ENCODE peak calls at places on chromosomes 6 and 20, in six cellular contexts. One of them, this sample, is unnamed.

GRCh38 chr6:37435816-37436215 is 2.8 kb downstream of the CMTR1 start:
- DNase-seq in GM23338: no peak
- DNase-seq in nephron progenitor cell: no peak
- DNase-seq in RWPE1: no peak
- DNase-seq in MCF 10A: no peak
- DNase-seq in fibroblast of the aortic adventitia: no peak
- DNase-seq in this sample: no peak

GRCh38 chr6:124947821-124948451 is 14.3 kb upstream of the RNF217 start:
- DNase-seq in GM23338: no peak
- DNase-seq in nephron progenitor cell: no peak
- DNase-seq in RWPE1: no peak
- DNase-seq in MCF 10A: no peak
- DNase-seq in fibroblast of the aortic adventitia: peak
- DNase-seq in this sample: no peak

GRCh38 chr6:76817429-76817828 is 645.9 kb downstream of the HTR1B start:
- DNase-seq in GM23338: no peak
- DNase-seq in nephron progenitor cell: no peak
- DNase-seq in RWPE1: no peak
- DNase-seq in MCF 10A: no peak
- DNase-seq in fibroblast of the aortic adventitia: no peak
- DNase-seq in this sample: no peak

GRCh38 chr6:41073968-41074691 is 1.4 kb downstream of the NFYA start:
- DNase-seq in GM23338: peak
- DNase-seq in nephron progenitor cell: no peak
- DNase-seq in RWPE1: peak
- DNase-seq in MCF 10A: peak
- DNase-seq in fibroblast of the aortic adventitia: peak
- DNase-seq in this sample: no peak

GRCh38 chr20:325889-326644 is 715 bp downstream of the SOX12 start:
- DNase-seq in GM23338: peak
- DNase-seq in nephron progenitor cell: peak
- DNase-seq in RWPE1: no peak
- DNase-seq in MCF 10A: peak
- DNase-seq in fibroblast of the aortic adventitia: peak
- DNase-seq in this sample: peak

GRCh38 chr6:69732640-69733039 is 64.2 kb downstream of the LMBRD1 start:
- DNase-seq in GM23338: no peak
- DNase-seq in nephron progenitor cell: no peak
- DNase-seq in RWPE1: peak
- DNase-seq in MCF 10A: peak
- DNase-seq in fibroblast of the aortic adventitia: peak
- DNase-seq in this sample: no peak

GRCh38 chr6:43188426-43188825 is 6.4 kb downstream of the CUL9 start:
- DNase-seq in GM23338: no peak
- DNase-seq in nephron progenitor cell: no peak
- DNase-seq in RWPE1: no peak
- DNase-seq in MCF 10A: no peak
- DNase-seq in fibroblast of the aortic adventitia: no peak
- DNase-seq in this sample: no peak

GRCh38 chr6:32203435-32204267 is 11.2 kb upstream of the GPSM3 start:
- DNase-seq in GM23338: no peak
- DNase-seq in nephron progenitor cell: no peak
- DNase-seq in RWPE1: no peak
- DNase-seq in MCF 10A: no peak
- DNase-seq in fibroblast of the aortic adventitia: no peak
- DNase-seq in this sample: no peak

GRCh38 chr20:10654630-10655029 is 19.2 kb downstream of the JAG1 start:
- DNase-seq in GM23338: peak
- DNase-seq in nephron progenitor cell: peak
- DNase-seq in RWPE1: no peak
- DNase-seq in MCF 10A: peak
- DNase-seq in fibroblast of the aortic adventitia: no peak
- DNase-seq in this sample: peak

GRCh38 chr20:8079976-8080375 is 52.1 kb upstream of the PLCB1 start:
- DNase-seq in GM23338: no peak
- DNase-seq in nephron progenitor cell: no peak
- DNase-seq in RWPE1: no peak
- DNase-seq in MCF 10A: no peak
- DNase-seq in fibroblast of the aortic adventitia: no peak
- DNase-seq in this sample: no peak

GRCh38 chr6:42177514-42178364 is 4.6 kb downstream of the GUCA1A start:
- DNase-seq in GM23338: peak
- DNase-seq in nephron progenitor cell: peak
- DNase-seq in RWPE1: no peak
- DNase-seq in MCF 10A: no peak
- DNase-seq in fibroblast of the aortic adventitia: no peak
- DNase-seq in this sample: no peak

GRCh38 chr20:53597085-53597482 is 3.4 kb upstream of the ZNF217 start:
- DNase-seq in GM23338: no peak
- DNase-seq in nephron progenitor cell: no peak
- DNase-seq in RWPE1: no peak
- DNase-seq in MCF 10A: peak
- DNase-seq in fibroblast of the aortic adventitia: peak
- DNase-seq in this sample: no peak

GRCh38 chr6:139588076-139588639 is 213.7 kb upstream of the CITED2 start:
- DNase-seq in GM23338: no peak
- DNase-seq in nephron progenitor cell: no peak
- DNase-seq in RWPE1: no peak
- DNase-seq in MCF 10A: no peak
- DNase-seq in fibroblast of the aortic adventitia: peak
- DNase-seq in this sample: peak

GRCh38 chr20:45470262-45470931 is 844 bp downstream of the WFDC2 start:
- DNase-seq in GM23338: peak
- DNase-seq in nephron progenitor cell: peak
- DNase-seq in RWPE1: no peak
- DNase-seq in MCF 10A: no peak
- DNase-seq in fibroblast of the aortic adventitia: peak
- DNase-seq in this sample: peak

GRCh38 chr6:37807656-37808055 is 11.9 kb upstream of the ZFAND3 start:
- DNase-seq in GM23338: peak
- DNase-seq in nephron progenitor cell: peak
- DNase-seq in RWPE1: no peak
- DNase-seq in MCF 10A: no peak
- DNase-seq in fibroblast of the aortic adventitia: no peak
- DNase-seq in this sample: no peak

GRCh38 chr6:37072526-37072925 is 67.1 kb downstream of the FGD2 start:
- DNase-seq in GM23338: peak
- DNase-seq in nephron progenitor cell: no peak
- DNase-seq in RWPE1: no peak
- DNase-seq in MCF 10A: no peak
- DNase-seq in fibroblast of the aortic adventitia: no peak
- DNase-seq in this sample: no peak

GRCh38 chr6:62013719-62014118 is 272.3 kb downstream of the KHDRBS2 start:
- DNase-seq in GM23338: no peak
- DNase-seq in nephron progenitor cell: no peak
- DNase-seq in RWPE1: no peak
- DNase-seq in MCF 10A: no peak
- DNase-seq in fibroblast of the aortic adventitia: no peak
- DNase-seq in this sample: no peak

GRCh38 chr20:7792131-7792869 is 148.0 kb downstream of the HAO1 start:
- DNase-seq in GM23338: no peak
- DNase-seq in nephron progenitor cell: no peak
- DNase-seq in RWPE1: peak
- DNase-seq in MCF 10A: peak
- DNase-seq in fibroblast of the aortic adventitia: peak
- DNase-seq in this sample: no peak

GRCh38 chr20:10547276-10548114 is 112.4 kb downstream of the SLX4IP start:
- DNase-seq in GM23338: no peak
- DNase-seq in nephron progenitor cell: no peak
- DNase-seq in RWPE1: no peak
- DNase-seq in MCF 10A: no peak
- DNase-seq in fibroblast of the aortic adventitia: no peak
- DNase-seq in this sample: no peak

GRCh38 chr6:168985705-168986104 is 267.9 kb downstream of the THBS2 start:
- DNase-seq in GM23338: no peak
- DNase-seq in nephron progenitor cell: no peak
- DNase-seq in RWPE1: peak
- DNase-seq in MCF 10A: peak
- DNase-seq in fibroblast of the aortic adventitia: no peak
- DNase-seq in this sample: no peak

GRCh38 chr6:125511809-125512341 is 210.1 kb upstream of the HDDC2 start:
- DNase-seq in GM23338: no peak
- DNase-seq in nephron progenitor cell: no peak
- DNase-seq in RWPE1: no peak
- DNase-seq in MCF 10A: peak
- DNase-seq in fibroblast of the aortic adventitia: peak
- DNase-seq in this sample: no peak

GRCh38 chr20:21520702-21521595 is 7.1 kb upstream of the NKX2-2 start:
- DNase-seq in GM23338: peak
- DNase-seq in nephron progenitor cell: no peak
- DNase-seq in RWPE1: no peak
- DNase-seq in MCF 10A: no peak
- DNase-seq in fibroblast of the aortic adventitia: peak
- DNase-seq in this sample: no peak

GRCh38 chr20:9147553-9148024 is 78.7 kb downstream of the PLCB4 start:
- DNase-seq in GM23338: no peak
- DNase-seq in nephron progenitor cell: no peak
- DNase-seq in RWPE1: no peak
- DNase-seq in MCF 10A: peak
- DNase-seq in fibroblast of the aortic adventitia: peak
- DNase-seq in this sample: no peak

GRCh38 chr6:144202879-144203468 is 52.7 kb downstream of the STX11 start:
- DNase-seq in GM23338: no peak
- DNase-seq in nephron progenitor cell: no peak
- DNase-seq in RWPE1: no peak
- DNase-seq in MCF 10A: no peak
- DNase-seq in fibroblast of the aortic adventitia: no peak
- DNase-seq in this sample: no peak

GRCh38 chr20:2663887-2664719 is at the start of gene IDH3B:
- DNase-seq in GM23338: peak
- DNase-seq in nephron progenitor cell: peak
- DNase-seq in RWPE1: peak
- DNase-seq in MCF 10A: peak
- DNase-seq in fibroblast of the aortic adventitia: peak
- DNase-seq in this sample: peak
- TF ChIP-seq CTCF in GM23338: no peak
- TF ChIP-seq CTCF in nephron progenitor cell: no peak
- TF ChIP-seq CTCF in RWPE1: no peak
- TF ChIP-seq CTCF in MCF 10A: no peak
- TF ChIP-seq CTCF in fibroblast of the aortic adventitia: no peak
- TF ChIP-seq CTCF in this sample: no peak

GRCh38 chr6:55953384-55953783 is 78.0 kb upstream of the BMP5 start:
- DNase-seq in GM23338: no peak
- DNase-seq in nephron progenitor cell: no peak
- DNase-seq in RWPE1: peak
- DNase-seq in MCF 10A: peak
- DNase-seq in fibroblast of the aortic adventitia: peak
- DNase-seq in this sample: no peak
- TF ChIP-seq CTCF in GM23338: peak
- TF ChIP-seq CTCF in nephron progenitor cell: no peak
- TF ChIP-seq CTCF in RWPE1: peak
- TF ChIP-seq CTCF in MCF 10A: peak
- TF ChIP-seq CTCF in fibroblast of the aortic adventitia: peak
- TF ChIP-seq CTCF in this sample: no peak

GRCh38 chr6:167475947-167476346 is 151.1 kb downstream of the TTLL2 start:
- DNase-seq in GM23338: peak
- DNase-seq in nephron progenitor cell: no peak
- DNase-seq in RWPE1: no peak
- DNase-seq in MCF 10A: no peak
- DNase-seq in fibroblast of the aortic adventitia: no peak
- DNase-seq in this sample: no peak

GRCh38 chr6:167476844-167477595 is 152.1 kb downstream of the TTLL2 start:
- DNase-seq in GM23338: no peak
- DNase-seq in nephron progenitor cell: no peak
- DNase-seq in RWPE1: no peak
- DNase-seq in MCF 10A: no peak
- DNase-seq in fibroblast of the aortic adventitia: no peak
- DNase-seq in this sample: no peak

GRCh38 chr6:167474171-167474570 is 149.3 kb downstream of the TTLL2 start:
- DNase-seq in GM23338: no peak
- DNase-seq in nephron progenitor cell: no peak
- DNase-seq in RWPE1: no peak
- DNase-seq in MCF 10A: no peak
- DNase-seq in fibroblast of the aortic adventitia: no peak
- DNase-seq in this sample: no peak

GRCh38 chr6:167472876-167473275 is 148.0 kb downstream of the TTLL2 start:
- DNase-seq in GM23338: no peak
- DNase-seq in nephron progenitor cell: no peak
- DNase-seq in RWPE1: no peak
- DNase-seq in MCF 10A: no peak
- DNase-seq in fibroblast of the aortic adventitia: no peak
- DNase-seq in this sample: no peak

DNA sequence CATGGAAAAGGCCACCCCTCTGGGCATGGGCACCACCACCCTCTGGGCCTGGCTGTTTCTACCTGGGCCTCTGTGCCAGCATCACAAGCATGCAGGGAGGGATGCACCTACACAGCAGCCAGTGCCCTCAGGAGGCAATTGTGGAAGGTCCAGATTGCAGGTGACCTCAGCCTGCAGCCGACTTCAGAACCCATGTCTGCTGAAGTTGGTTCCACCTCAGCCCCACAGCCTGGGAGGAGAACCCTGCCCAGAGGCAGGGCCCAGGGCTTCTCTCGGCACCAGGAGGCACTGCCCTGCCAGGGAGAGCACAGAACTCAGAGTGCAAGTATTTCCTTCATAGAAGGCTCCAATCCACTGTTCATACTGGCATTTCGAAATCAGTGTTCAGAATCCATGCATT is 149.8 kb downstream of the TTLL2 start:
- DNase-seq in GM23338: no peak
- DNase-seq in nephron progenitor cell: no peak
- DNase-seq in RWPE1: no peak
- DNase-seq in MCF 10A: no peak
- DNase-seq in fibroblast of the aortic adventitia: no peak
- DNase-seq in this sample: no peak
- TF ChIP-seq CTCF in GM23338: peak
- TF ChIP-seq CTCF in nephron progenitor cell: no peak
- TF ChIP-seq CTCF in RWPE1: no peak
- TF ChIP-seq CTCF in MCF 10A: no peak
- TF ChIP-seq CTCF in fibroblast of the aortic adventitia: no peak
- TF ChIP-seq CTCF in this sample: no peak

DNA sequence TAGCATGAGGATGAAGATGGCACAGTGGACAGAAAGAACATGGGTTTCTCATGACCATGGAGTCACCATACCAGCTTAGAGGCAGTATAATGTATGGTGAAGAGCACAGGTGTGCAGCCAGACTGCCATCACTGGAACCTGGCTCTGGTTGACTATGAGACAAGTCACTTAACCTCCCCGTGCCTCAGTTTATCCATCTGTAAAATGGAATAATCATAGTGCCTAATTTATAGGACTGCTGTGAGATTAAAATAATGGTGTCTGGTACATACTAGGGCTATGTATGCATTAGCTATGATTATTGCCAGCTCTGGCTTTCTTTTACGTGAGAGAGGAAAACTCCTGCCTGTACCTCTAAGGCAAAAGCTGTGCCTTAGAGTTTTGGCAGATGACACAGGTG is 19.4 kb downstream of the SLC35B3 start:
- DNase-seq in GM23338: no peak
- DNase-seq in nephron progenitor cell: no peak
- DNase-seq in RWPE1: no peak
- DNase-seq in MCF 10A: no peak
- DNase-seq in fibroblast of the aortic adventitia: no peak
- DNase-seq in this sample: no peak
- TF ChIP-seq CTCF in GM23338: no peak
- TF ChIP-seq CTCF in nephron progenitor cell: no peak
- TF ChIP-seq CTCF in RWPE1: no peak
- TF ChIP-seq CTCF in MCF 10A: no peak
- TF ChIP-seq CTCF in fibroblast of the aortic adventitia: no peak
- TF ChIP-seq CTCF in this sample: no peak

This sample was measured in Calu3.